ENCODE peak calls at places on chromosome 21, in four cellular contexts. L is A549, E is ovary, I is K562. N is an unnamed sample.

GRCh38 chr21:31162827-31163226 is 124.6 kb upstream of the KRTAP19-8 start:
- DNase-seq in L (no peak), E (no peak), I (no peak), N (no peak)

GRCh38 chr21:42833439-42833815 is 45.9 kb downstream of the WDR4 start:
- DNase-seq in L (peak; percentile 61), E (no peak), I (peak; percentile 66), N (no peak)

GRCh38 chr21:43658094-43658725 is 1.1 kb downstream of the HSF2BP start:
- DNase-seq in L (no peak), E (no peak), I (no peak), N (no peak)

GRCh38 chr21:20388400-20388799 is 609.8 kb upstream of the NCAM2 start:
- DNase-seq in L (no peak), E (no peak), I (peak; percentile 53), N (no peak)

GRCh38 chr21:15128267-15128666 is 63.5 kb upstream of the NRIP1 start:
- DNase-seq in L (no peak), E (no peak), I (no peak), N (no peak)

GRCh38 chr21:14900611-14901010 is 164.2 kb downstream of the NRIP1 start:
- DNase-seq in L (no peak), E (no peak), I (no peak), N (no peak)

GRCh38 chr21:23633447-23633846 is 1973.8 kb downstream of the MRPL39 start:
- DNase-seq in L (no peak), E (no peak), I (no peak), N (no peak)

GRCh38 chr21:36338975-36339374 is 19.0 kb downstream of the MORC3 start:
- DNase-seq in L (no peak), E (no peak), I (no peak), N (no peak)

GRCh38 chr21:34498623-34499022 is 13.4 kb downstream of the KCNE1 start:
- DNase-seq in L (no peak), E (no peak), I (no peak), N (no peak)

GRCh38 chr21:34635307-34635706 is 20.4 kb upstream of the RCAN1 start:
- DNase-seq in L (peak; percentile 5), E (no peak), I (peak; percentile 53), N (no peak)

GRCh38 chr21:32915099-32915498 is 110.6 kb upstream of the OLIG2 start:
- DNase-seq in L (no peak), E (no peak), I (no peak), N (no peak)

GRCh38 chr21:32367158-32367557 is 25.7 kb downstream of the URB1 start:
- DNase-seq in L (no peak), E (no peak), I (no peak), N (peak; percentile 18)

GRCh38 chr21:34916446-34916845 is 132.7 kb downstream of the RUNX1 start:
- DNase-seq in L (no peak), E (no peak), I (no peak), N (no peak)

GRCh38 chr21:33025471-33026298 is at the start of gene OLIG2:
- DNase-seq in L (no peak), E (no peak), I (no peak), N (no peak)

GRCh38 chr21:33308586-33309490 is 15.9 kb upstream of the IFNAR1 start:
- DNase-seq in L (no peak), E (no peak), I (peak; percentile 51), N (no peak)

GRCh38 chr21:23890652-23891051 is 1716.6 kb downstream of the MRPL39 start:
- DNase-seq in L (no peak), E (no peak), I (peak; percentile 85), N (no peak)

GRCh38 chr21:33266050-33266783 is at the start of gene IL10RB:
- DNase-seq in L (peak; percentile 41), E (peak; percentile 75), I (peak; percentile 90), N (peak; percentile 59)

GRCh38 chr21:34603002-34603709 is 11.8 kb downstream of the RCAN1 start:
- DNase-seq in L (peak; percentile 63), E (peak; percentile 76), I (peak; percentile 84), N (peak; percentile 81)

GRCh38 chr21:17572431-17572830 is 40.3 kb downstream of the BTG3 start:
- DNase-seq in L (no peak), E (no peak), I (no peak), N (no peak)

GRCh38 chr21:39968010-39968409 is 100.8 kb downstream of the PCP4 start:
- DNase-seq in L (no peak), E (no peak), I (no peak), N (no peak)
- TF ChIP-seq CTCF in L (no peak), E (no peak), I (no peak), N (no peak)

DNA sequence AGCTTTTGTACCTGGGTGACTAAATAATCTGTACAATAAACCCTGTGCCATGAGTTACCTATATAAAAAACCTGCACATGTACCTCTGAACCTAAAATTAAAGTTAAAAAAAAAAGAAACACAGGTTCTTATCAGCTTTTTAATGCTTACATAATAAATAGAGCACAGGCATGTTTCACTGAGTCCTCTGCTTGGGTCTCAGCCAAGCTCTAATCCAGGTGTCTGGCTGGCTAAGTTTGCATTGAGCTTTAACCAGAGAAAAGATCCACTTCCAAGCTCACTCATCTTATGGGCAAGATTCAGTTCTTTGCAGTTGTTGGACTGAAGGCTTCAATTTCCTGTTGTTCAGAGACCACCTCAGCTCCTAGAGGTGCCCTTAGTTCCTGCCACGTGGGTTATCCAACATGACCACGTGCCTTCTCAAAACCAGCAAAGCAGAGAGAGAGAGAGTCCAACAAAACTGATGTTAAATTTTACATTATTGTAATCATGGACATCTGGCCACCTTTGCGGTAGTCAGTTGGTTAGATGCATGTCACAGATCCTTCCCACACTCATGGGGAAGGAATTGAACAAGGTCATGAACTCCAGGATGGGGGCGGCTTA is 68.2 kb upstream of the TMPRSS2 start:
- DNase-seq in L (no peak), E (no peak), I (no peak), N (no peak)
- TF ChIP-seq EP300 in L (no peak), E (no peak), I (no peak), N (no peak)

GRCh38 chr21:25984538-25984937 is 186.0 kb downstream of the APP start:
- DNase-seq in L (no peak), E (no peak), I (no peak), N (no peak)
- TF ChIP-seq POLR2A in L (no peak), E (no peak), I (no peak), N (no peak)

GRCh38 chr21:45348591-45349327 is 56.2 kb upstream of the COL18A1 start:
- DNase-seq in L (no peak), E (no peak), I (no peak), N (no peak)

GRCh38 chr21:45350206-45350854 is 54.6 kb upstream of the COL18A1 start:
- DNase-seq in L (no peak), E (no peak), I (no peak), N (no peak)

GRCh38 chr21:45347712-45348477 is 57.1 kb upstream of the COL18A1 start:
- DNase-seq in L (no peak), E (no peak), I (no peak), N (no peak)

GRCh38 chr21:45344576-45344975 is 56.9 kb upstream of the POFUT2 start:
- DNase-seq in L (no peak), E (no peak), I (no peak), N (no peak)

DNA sequence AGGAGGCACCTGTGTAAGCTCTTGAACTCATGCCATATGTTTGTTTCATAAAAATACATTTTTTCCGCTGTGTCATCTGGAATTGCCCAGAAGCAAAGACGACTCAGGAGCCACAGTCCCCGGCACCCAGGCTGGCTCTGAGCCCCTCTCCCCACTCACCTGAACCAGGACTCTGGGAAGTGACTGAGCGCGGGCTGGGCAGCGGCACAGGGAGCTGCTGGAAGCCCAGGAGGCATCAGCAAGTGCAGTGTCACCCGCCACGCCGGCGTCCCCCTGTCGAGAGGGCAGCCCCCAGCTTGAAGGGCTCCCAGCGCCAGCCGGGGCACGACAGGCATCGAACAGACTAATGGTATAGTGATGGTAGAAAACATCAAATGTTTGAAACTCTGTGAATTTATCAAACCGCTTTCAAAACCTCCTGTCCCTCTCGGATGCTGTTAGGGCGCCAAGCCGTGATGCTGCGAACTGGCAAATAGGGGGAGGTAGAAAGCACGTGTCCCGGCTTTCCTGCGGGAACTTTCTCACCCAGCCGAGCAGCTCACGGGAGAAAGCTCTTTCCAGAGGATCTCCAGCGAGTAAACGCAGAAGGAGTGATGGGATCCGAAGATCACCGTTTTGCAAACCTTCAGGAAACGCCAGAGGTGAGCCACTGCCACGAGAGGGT is 57.8 kb upstream of the COL18A1 start:
- DNase-seq in L (no peak), E (no peak), I (no peak), N (no peak)
- TF ChIP-seq CTCF in L (no peak), E (no peak), I (no peak), N (no peak)

DNA sequence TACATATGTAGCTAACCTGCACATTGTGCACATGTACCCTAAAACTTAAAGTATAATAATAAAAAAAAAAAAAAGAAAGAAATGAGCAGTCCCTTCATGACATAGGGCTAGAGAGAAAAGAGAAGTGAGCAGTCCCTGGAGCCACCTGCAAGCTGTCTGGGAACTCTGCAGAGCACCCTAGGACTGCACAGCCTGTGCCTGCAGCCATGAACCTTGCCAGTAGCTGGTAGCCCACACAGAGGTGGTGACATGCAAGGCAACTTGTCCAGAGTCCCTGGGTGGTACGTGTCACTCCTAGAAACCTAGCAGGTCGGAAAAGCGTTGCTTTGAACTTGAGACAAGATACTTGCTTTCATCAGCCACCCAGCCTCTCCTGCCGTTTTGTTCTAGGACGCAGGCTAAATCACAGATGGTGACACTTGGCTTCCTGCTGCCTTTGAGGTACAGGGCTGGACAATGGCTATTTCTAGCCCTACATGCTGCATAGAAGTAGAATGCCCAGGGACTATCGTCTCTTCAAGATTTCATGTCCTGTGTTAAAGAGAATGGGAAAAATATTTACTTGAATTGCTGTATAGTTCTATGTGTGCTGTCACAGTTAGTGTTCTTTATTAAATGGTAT is 260.9 kb downstream of the LTN1 start:
- DNase-seq in L (no peak), E (no peak), I (no peak), N (no peak)
- TF ChIP-seq EP300 in L (no peak), E (no peak), I (no peak), N (no peak)

GRCh38 chr21:41766883-41767605 is at the start of gene RIPK4:
- DNase-seq in L (peak; percentile 76), E (no peak), I (no peak), N (no peak)
- TF ChIP-seq POLR2A in L (peak; percentile 31), E (no peak), I (no peak), N (no peak)

N was measured in tibial nerve.